ENCODE peak calls at places on chromosomes 16 and 17, in six cellular contexts. H is dorsolateral prefrontal cortex, E is aorta, N is occipital lobe, T is D341Med, X is brain microvascular endothelial cell. S is an unnamed sample.

GRCh38 chr16:82181456-82182185 is 11.6 kb upstream of the MPHOSPH6 start:
- DNase-seq in H (no peak), E (no peak), T (peak), X (no peak), N (no peak), S (no peak)

GRCh38 chr16:85018529-85019236 is 7.3 kb upstream of the ZDHHC7 start:
- DNase-seq in N (no peak), X (no peak), T (no peak), H (no peak), E (no peak), S (no peak)

GRCh38 chr16:88507231-88507743 is 54.2 kb downstream of the ZFPM1 start:
- DNase-seq in X (no peak), T (no peak), N (no peak), H (no peak), E (no peak), S (no peak)

GRCh38 chr16:70746708-70747424 is 54.1 kb downstream of the VAC14 start:
- DNase-seq in T (no peak), N (no peak), X (peak), H (no peak), E (peak), S (no peak)

GRCh38 chr17:46208997-46209396 is 15.8 kb upstream of the KANSL1 start:
- DNase-seq in H (no peak), X (no peak), N (no peak), E (no peak), T (no peak), S (no peak)

GRCh38 chr16:22397459-22397858 is 23.0 kb upstream of the CDR2 start:
- DNase-seq in X (peak), N (no peak), T (no peak), H (no peak), E (no peak), S (no peak)

GRCh38 chr17:54530398-54530797 is 370.3 kb upstream of the TOM1L1 start:
- DNase-seq in T (no peak), X (no peak), N (no peak), H (no peak), E (no peak), S (no peak)

GRCh38 chr16:81879625-81880024 is 100.5 kb downstream of the PLCG2 start:
- DNase-seq in H (no peak), N (no peak), E (no peak), T (no peak), X (no peak), S (no peak)

GRCh38 chr17:39261286-39261685 is 35.5 kb upstream of the STAC2 start:
- DNase-seq in X (no peak), T (no peak), E (no peak), N (no peak), H (no peak), S (no peak)

GRCh38 chr17:78532922-78533640 is 44.1 kb downstream of the DNAH17 start:
- DNase-seq in X (peak), H (no peak), N (no peak), T (no peak), E (peak), S (no peak)

GRCh38 chr17:31413081-31413799 is 21.8 kb downstream of the RAB11FIP4 start:
- DNase-seq in H (no peak), E (peak), X (no peak), T (no peak), N (no peak), S (no peak)

GRCh38 chr16:64841071-64841470 is 280.8 kb downstream of the CDH11 start:
- DNase-seq in T (no peak), X (peak), E (no peak), H (no peak), N (no peak), S (no peak)

GRCh38 chr17:56292628-56293027 is 139.4 kb downstream of the ANKFN1 start:
- DNase-seq in N (no peak), H (no peak), E (no peak), T (no peak), X (no peak), S (no peak)

GRCh38 chr17:42878123-42878880 is 22.3 kb upstream of the G6PC1 start:
- DNase-seq in T (no peak), H (no peak), N (no peak), E (no peak), X (no peak), S (no peak)

GRCh38 chr17:21676281-21677111 is 15.8 kb upstream of the KCNJ18 start:
- DNase-seq in X (no peak), T (no peak), H (peak), N (no peak), E (peak), S (no peak)

GRCh38 chr16:85431431-85432124 is 181.5 kb upstream of the GSE1 start:
- DNase-seq in N (no peak), X (no peak), H (no peak), T (peak), E (no peak), S (peak)

GRCh38 chr17:28338056-28338768 is 2.7 kb downstream of the TNFAIP1 start:
- DNase-seq in N (no peak), T (no peak), H (no peak), E (no peak), X (peak), S (no peak)

GRCh38 chr16:88455610-88456355 is 2.7 kb downstream of the ZFPM1 start:
- DNase-seq in N (no peak), H (peak), X (peak), T (no peak), E (no peak), S (peak)

GRCh38 chr17:67995568-67996191 is 589 bp downstream of the C17orf58 start:
- DNase-seq in E (peak), T (peak), X (no peak), H (peak), N (no peak), S (peak)

GRCh38 chr16:19366384-19366783 is 51.3 kb upstream of the TMC5 start:
- DNase-seq in H (no peak), X (no peak), T (no peak), E (no peak), N (no peak), S (no peak)

GRCh38 chr17:1011760-1012735 is 15.1 kb downstream of the TIMM22 start:
- DNase-seq in X (no peak), T (no peak), N (no peak), E (peak), H (peak), S (no peak)

GRCh38 chr16:85316944-85317343 is 204.7 kb upstream of the CIBAR2 start:
- DNase-seq in E (no peak), T (no peak), X (no peak), H (no peak), N (no peak), S (no peak)

GRCh38 chr17:74919440-74920305 is 3.4 kb downstream of the USH1G start:
- DNase-seq in X (no peak), T (peak), H (no peak), N (no peak), E (no peak), S (peak)